ENCODE peak calls at places on chromosome 13, in four cellular contexts. One of them, this sample, is unnamed.

GRCh38 chr13:108218044-108218974 is at the start of gene ABHD13:
- DNase-seq in H9: peak; percentile 93
- DNase-seq in IMR-90: peak; percentile 85
- DNase-seq in mesendoderm: peak; percentile 96
- DNase-seq in this sample: peak; percentile 79

GRCh38 chr13:60139272-60139671 is 24.5 kb downstream of the DIAPH3 start:
- DNase-seq in H9: no peak
- DNase-seq in IMR-90: peak; percentile 43
- DNase-seq in mesendoderm: no peak
- DNase-seq in this sample: no peak

GRCh38 chr13:97043302-97043701 is 49.0 kb upstream of the OXGR1 start:
- DNase-seq in mesendoderm: no peak
- DNase-seq in IMR-90: no peak
- DNase-seq in H9: no peak
- DNase-seq in this sample: no peak

GRCh38 chr13:69324109-69324886 is 783.3 kb upstream of the ATXN8OS start:
- DNase-seq in mesendoderm: no peak
- DNase-seq in IMR-90: no peak
- DNase-seq in H9: no peak
- DNase-seq in this sample: no peak

GRCh38 chr13:50320297-50320862 is 305.1 kb downstream of the KCNRG start:
- DNase-seq in mesendoderm: no peak
- DNase-seq in H9: no peak
- DNase-seq in IMR-90: peak; percentile 54
- DNase-seq in this sample: no peak

GRCh38 chr13:31209172-31209818 is 9.5 kb downstream of the B3GLCT start:
- DNase-seq in IMR-90: peak; percentile 36
- DNase-seq in mesendoderm: peak; percentile 77
- DNase-seq in H9: peak; percentile 39
- DNase-seq in this sample: no peak

GRCh38 chr13:113952151-113952982 is 21.5 kb downstream of the C13orf46 start:
- DNase-seq in IMR-90: no peak
- DNase-seq in H9: no peak
- DNase-seq in mesendoderm: no peak
- DNase-seq in this sample: no peak

GRCh38 chr13:44629465-44630183 is 53.5 kb upstream of the TSC22D1 start:
- DNase-seq in mesendoderm: no peak
- DNase-seq in H9: no peak
- DNase-seq in IMR-90: peak; percentile 74
- DNase-seq in this sample: no peak

GRCh38 chr13:24149306-24150032 is 11.1 kb upstream of the SPATA13 start:
- DNase-seq in IMR-90: no peak
- DNase-seq in mesendoderm: no peak
- DNase-seq in H9: no peak
- DNase-seq in this sample: no peak

GRCh38 chr13:24148414-24149305 is 11.9 kb upstream of the SPATA13 start:
- DNase-seq in IMR-90: peak; percentile 99
- DNase-seq in H9: peak; percentile 83
- DNase-seq in mesendoderm: peak; percentile 99
- DNase-seq in this sample: peak; percentile 56

GRCh38 chr13:24152292-24153214 is 8.0 kb upstream of the SPATA13 start:
- DNase-seq in IMR-90: no peak
- DNase-seq in H9: no peak
- DNase-seq in mesendoderm: peak; percentile 79
- DNase-seq in this sample: no peak

GRCh38 chr13:24151864-24152263 is 8.7 kb upstream of the SPATA13 start:
- DNase-seq in H9: no peak
- DNase-seq in IMR-90: no peak
- DNase-seq in mesendoderm: no peak
- DNase-seq in this sample: no peak

GRCh38 chr13:24150613-24151012 is 9.9 kb upstream of the SPATA13 start:
- DNase-seq in IMR-90: no peak
- DNase-seq in H9: no peak
- DNase-seq in mesendoderm: no peak
- DNase-seq in this sample: no peak
- H3K56ac ChIP-seq in IMR-90: no peak overlapping the region
- H3K56ac ChIP-seq in H9: no peak overlapping the region
- H3K56ac ChIP-seq in mesendoderm: peak overlapping the region; percentile 36
- H3K56ac ChIP-seq in this sample: no peak overlapping the region

GRCh38 chr13:42580644-42581043 is 6.7 kb downstream of the TNFSF11 start:
- DNase-seq in mesendoderm: no peak
- DNase-seq in IMR-90: no peak
- DNase-seq in H9: no peak
- DNase-seq in this sample: no peak
- H3K56ac ChIP-seq in mesendoderm: no peak overlapping the region
- H3K56ac ChIP-seq in IMR-90: no peak overlapping the region
- H3K56ac ChIP-seq in H9: no peak overlapping the region
- H3K56ac ChIP-seq in this sample: no peak overlapping the region

DNA sequence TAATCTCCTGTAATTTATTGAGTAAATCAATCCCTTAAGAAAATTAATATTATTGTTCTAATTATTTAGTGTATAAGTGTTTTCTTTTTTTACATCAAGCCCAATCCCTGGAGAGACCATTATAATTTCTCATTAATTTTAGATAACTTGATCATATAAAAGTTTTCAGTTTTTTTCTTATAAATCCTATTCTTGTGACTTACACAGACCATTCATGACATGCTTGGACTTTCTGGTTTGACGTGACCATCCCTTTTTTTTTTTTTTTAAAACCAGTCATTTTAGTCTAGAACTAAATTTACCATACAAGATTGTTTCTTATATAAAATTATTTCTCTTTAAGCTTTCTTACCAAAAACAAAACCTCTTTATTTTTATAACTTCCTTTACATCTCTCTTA is 5.4 kb upstream of the MTRF1 start:
- DNase-seq in H9: no peak
- DNase-seq in IMR-90: peak; percentile 28
- DNase-seq in mesendoderm: peak; percentile 71
- DNase-seq in this sample: no peak
- H3K56ac ChIP-seq in H9: no peak overlapping the region
- H3K56ac ChIP-seq in IMR-90: no peak overlapping the region
- H3K56ac ChIP-seq in mesendoderm: no peak overlapping the region
- H3K56ac ChIP-seq in this sample: no peak overlapping the region

GRCh38 chr13:24153347-24153746 is 7.2 kb upstream of the SPATA13 start:
- DNase-seq in IMR-90: no peak
- DNase-seq in H9: no peak
- DNase-seq in mesendoderm: no peak
- DNase-seq in this sample: no peak
- H3K56ac ChIP-seq in IMR-90: no peak overlapping the region
- H3K56ac ChIP-seq in H9: no peak overlapping the region
- H3K56ac ChIP-seq in mesendoderm: peak overlapping the region; percentile 35
- H3K56ac ChIP-seq in this sample: no peak overlapping the region

GRCh38 chr13:93339550-93339949 is 112.9 kb downstream of the GPC6 start:
- DNase-seq in mesendoderm: no peak
- DNase-seq in IMR-90: no peak
- DNase-seq in H9: no peak
- DNase-seq in this sample: no peak
- H3K56ac ChIP-seq in mesendoderm: no peak overlapping the region
- H3K56ac ChIP-seq in IMR-90: no peak overlapping the region
- H3K56ac ChIP-seq in H9: no peak overlapping the region
- H3K56ac ChIP-seq in this sample: no peak overlapping the region

GRCh38 chr13:28059214-28059613 is 41.2 kb downstream of the FLT3 start:
- DNase-seq in mesendoderm: peak; percentile 72
- DNase-seq in H9: peak; percentile 59
- DNase-seq in IMR-90: peak; percentile 15
- DNase-seq in this sample: peak; percentile 73
- H3K56ac ChIP-seq in mesendoderm: no peak overlapping the region
- H3K56ac ChIP-seq in H9: no peak overlapping the region
- H3K56ac ChIP-seq in IMR-90: no peak overlapping the region
- H3K56ac ChIP-seq in this sample: no peak overlapping the region

This sample was measured in H1.